ENCODE peak calls at places on chromosomes 12 and 14, in seven cellular contexts. P is islet precursor cell, M is GM19239, B is NCI-H2081, X is right cardiac atrium, C is nephron progenitor cell, Q is ACHN. V is an unnamed sample.

GRCh38 chr12:117261267-117261666 is 71.0 kb upstream of the FBXO21 start:
- DNase-seq in P (no peak), M (no peak), B (no peak), X (no peak), C (no peak), Q (peak), V (no peak)

GRCh38 chr14:63781686-63782085 is 53.8 kb upstream of the SGPP1 start:
- DNase-seq in P (no peak), M (no peak), B (no peak), X (no peak), C (no peak), Q (peak), V (no peak)

GRCh38 chr12:27343255-27344000 is 10.8 kb downstream of the BMAL2 start:
- DNase-seq in P (no peak), M (no peak), B (no peak), X (no peak), C (no peak), Q (peak), V (peak)

GRCh38 chr12:106956048-106956935 is 585 bp downstream of the TMEM263 start:
- DNase-seq in P (peak), M (peak), B (peak), X (peak), C (peak), Q (peak), V (peak)

GRCh38 chr12:77957034-77957433 is 126.3 kb downstream of the NAV3 start:
- DNase-seq in P (no peak), M (no peak), B (no peak), X (no peak), C (no peak), Q (no peak), V (no peak)

GRCh38 chr12:4323400-4323799 is 2.4 kb downstream of the TIGAR start:
- DNase-seq in P (no peak), M (no peak), B (no peak), X (no peak), C (no peak), Q (no peak), V (no peak)

GRCh38 chr12:120278137-120279069 is 12.9 kb upstream of the PXN start:
- DNase-seq in P (no peak), M (no peak), B (no peak), X (no peak), C (no peak), Q (no peak), V (no peak)

GRCh38 chr14:96094211-96094610 is 55.0 kb downstream of the C14orf132 start:
- DNase-seq in P (no peak), M (no peak), B (no peak), X (no peak), C (no peak), Q (no peak), V (no peak)

GRCh38 chr14:42855159-42855558 is 1248.5 kb downstream of the LRFN5 start:
- DNase-seq in P (no peak), M (no peak), B (no peak), X (no peak), C (no peak), Q (no peak), V (no peak)

GRCh38 chr14:38504175-38504574 is 248.3 kb upstream of the CLEC14A start:
- DNase-seq in P (no peak), M (no peak), B (no peak), X (no peak), C (no peak), Q (no peak), V (no peak)

GRCh38 chr12:58026892-58027891 is 85.8 kb downstream of the ATP23 start:
- DNase-seq in P (no peak), M (no peak), B (no peak), X (peak), C (no peak), Q (no peak), V (no peak)

GRCh38 chr12:34296143-34297041 is 274.1 kb downstream of the ALG10 start:
- DNase-seq in P (no peak), M (no peak), B (no peak), X (peak), C (no peak), Q (no peak), V (no peak)

GRCh38 chr12:99027491-99027890 is 382.4 kb downstream of the APAF1 start:
- DNase-seq in P (no peak), M (no peak), B (no peak), X (no peak), C (no peak), Q (no peak), V (no peak)

GRCh38 chr12:34390171-34390841 is 368.0 kb downstream of the ALG10 start:
- DNase-seq in P (peak), M (no peak), B (no peak), X (peak), C (no peak), Q (no peak), V (no peak)

GRCh38 chr14:95409472-95410307 is 90.0 kb upstream of the CLMN start:
- DNase-seq in P (no peak), M (no peak), B (no peak), X (no peak), C (no peak), Q (no peak), V (no peak)

GRCh38 chr14:99562848-99563748 is 40.9 kb downstream of the CCDC85C start:
- DNase-seq in P (peak), M (no peak), B (peak), X (peak), C (peak), Q (peak), V (no peak)

GRCh38 chr14:61965030-61965745 is 203.0 kb downstream of the SNAPC1 start:
- DNase-seq in P (peak), M (no peak), B (no peak), X (no peak), C (no peak), Q (peak), V (peak)

GRCh38 chr12:58731096-58731495 is 189.2 kb downstream of the LRIG3 start:
- DNase-seq in P (no peak), M (no peak), B (no peak), X (no peak), C (no peak), Q (no peak), V (no peak)

GRCh38 chr12:15584366-15585041 is 204.7 kb downstream of the EPS8 start:
- DNase-seq in P (no peak), M (no peak), B (peak), X (no peak), C (no peak), Q (peak), V (peak)

GRCh38 chr12:1369460-1369859 is 224.9 kb downstream of the FBXL14 start:
- DNase-seq in P (no peak), M (no peak), B (no peak), X (no peak), C (no peak), Q (no peak), V (no peak)

GRCh38 chr12:47082963-47083621 is 3.3 kb upstream of the AMIGO2 start:
- DNase-seq in P (no peak), M (no peak), B (no peak), X (no peak), C (no peak), Q (peak), V (peak)

GRCh38 chr12:89723276-89723675 is 14.6 kb upstream of the ATP2B1 start:
- DNase-seq in P (no peak), M (no peak), B (no peak), X (no peak), C (no peak), Q (no peak), V (no peak)

GRCh38 chr14:30034049-30034635 is 106.5 kb upstream of the PRKD1 start:
- DNase-seq in P (no peak), M (no peak), B (peak), X (no peak), C (no peak), Q (no peak), V (no peak)

GRCh38 chr14:101083564-101084435 is 180.3 kb upstream of the RTL1 start:
- DNase-seq in P (peak), M (no peak), B (no peak), X (no peak), C (no peak), Q (no peak), V (no peak)

GRCh38 chr14:52949711-52950409 is 990 bp downstream of the FERMT2 start:
- DNase-seq in P (no peak), M (no peak), B (no peak), X (no peak), C (no peak), Q (peak), V (no peak)

GRCh38 chr12:114687802-114688201 is 3.8 kb upstream of the TBX3 start:
- DNase-seq in P (peak), M (no peak), B (no peak), X (no peak), C (no peak), Q (no peak), V (no peak)

GRCh38 chr12:57110189-57111045 is 745 bp downstream of the STAT6 start:
- DNase-seq in P (peak), M (peak), B (no peak), X (peak), C (peak), Q (peak), V (no peak)

GRCh38 chr14:55348766-55349453 is 62.7 kb downstream of the ATG14 start:
- DNase-seq in P (no peak), M (no peak), B (no peak), X (no peak), C (no peak), Q (no peak), V (no peak)

GRCh38 chr14:73242274-73242960 is 5.1 kb downstream of the PAPLN start:
- DNase-seq in P (no peak), M (no peak), B (no peak), X (peak), C (no peak), Q (peak), V (no peak)

GRCh38 chr12:52710744-52711143 is 7.4 kb upstream of the KRT77 start:
- DNase-seq in P (no peak), M (no peak), B (no peak), X (no peak), C (no peak), Q (no peak), V (no peak)

GRCh38 chr12:32365473-32366064 is 33.8 kb upstream of the FGD4 start:
- DNase-seq in P (peak), M (peak), B (peak), X (no peak), C (peak), Q (peak), V (peak)

GRCh38 chr14:52961060-52961639 is 10.3 kb upstream of the FERMT2 start:
- DNase-seq in P (peak), M (no peak), B (peak), X (peak), C (peak), Q (peak), V (no peak)

GRCh38 chr12:71208053-71208685 is 50.4 kb upstream of the TSPAN8 start:
- DNase-seq in P (no peak), M (no peak), B (no peak), X (no peak), C (no peak), Q (peak), V (no peak)

GRCh38 chr12:1496162-1496925 is 98.0 kb downstream of the FBXL14 start:
- DNase-seq in P (no peak), M (no peak), B (no peak), X (no peak), C (no peak), Q (no peak), V (peak)

GRCh38 chr14:35766700-35767082 is 42.4 kb downstream of the RALGAPA1 start:
- DNase-seq in P (no peak), M (no peak), B (no peak), X (no peak), C (no peak), Q (no peak), V (no peak)

GRCh38 chr12:126093911-126094310 is 1028.7 kb downstream of the AACS start:
- DNase-seq in P (peak), M (no peak), B (peak), X (no peak), C (peak), Q (no peak), V (no peak)

GRCh38 chr12:33529810-33530209 is 90.2 kb upstream of the SYT10 start:
- DNase-seq in P (no peak), M (no peak), B (no peak), X (no peak), C (no peak), Q (no peak), V (no peak)

GRCh38 chr12:119115296-119115905 is 63.3 kb upstream of the HSPB8 start:
- DNase-seq in P (peak), M (peak), B (peak), X (no peak), C (peak), Q (peak), V (peak)